ENCODE peak calls at places on chromosomes 7 and 10, in six cellular contexts. One of them, this sample, is unnamed.

GRCh38 chr10:95864906-95865813 is 42.6 kb upstream of the CC2D2B start:
- DNase-seq in ELR: peak
- DNase-seq in T-helper 1 cell: no peak
- DNase-seq in endodermal cell: peak
- DNase-seq in stimulated activated naive CD8-positive, alpha-beta T cell treated with anti-CD3 and anti-CD28 coated beads, Interleukin-15, amount 100 ng/mL, for 72 hours: peak
- DNase-seq in right cardiac atrium: no peak
- DNase-seq in this sample: peak

GRCh38 chr10:95394161-95394880 is 103.5 kb upstream of the PDLIM1 start:
- DNase-seq in ELR: peak
- DNase-seq in stimulated activated naive CD8-positive, alpha-beta T cell treated with anti-CD3 and anti-CD28 coated beads, Interleukin-15, amount 100 ng/mL, for 72 hours: peak
- DNase-seq in T-helper 1 cell: no peak
- DNase-seq in endodermal cell: no peak
- DNase-seq in right cardiac atrium: no peak
- DNase-seq in this sample: no peak

GRCh38 chr7:105185290-105186010 is 171.4 kb downstream of the KMT2E start:
- DNase-seq in right cardiac atrium: no peak
- DNase-seq in endodermal cell: no peak
- DNase-seq in ELR: no peak
- DNase-seq in T-helper 1 cell: no peak
- DNase-seq in stimulated activated naive CD8-positive, alpha-beta T cell treated with anti-CD3 and anti-CD28 coated beads, Interleukin-15, amount 100 ng/mL, for 72 hours: no peak
- DNase-seq in this sample: no peak

GRCh38 chr7:27235387-27236052 is 7.1 kb upstream of the EVX1 start:
- DNase-seq in ELR: peak
- DNase-seq in stimulated activated naive CD8-positive, alpha-beta T cell treated with anti-CD3 and anti-CD28 coated beads, Interleukin-15, amount 100 ng/mL, for 72 hours: no peak
- DNase-seq in T-helper 1 cell: no peak
- DNase-seq in right cardiac atrium: peak
- DNase-seq in endodermal cell: peak
- DNase-seq in this sample: no peak

GRCh38 chr7:124752310-124752709 is 13.3 kb downstream of the GPR37 start:
- DNase-seq in endodermal cell: no peak
- DNase-seq in T-helper 1 cell: no peak
- DNase-seq in right cardiac atrium: no peak
- DNase-seq in stimulated activated naive CD8-positive, alpha-beta T cell treated with anti-CD3 and anti-CD28 coated beads, Interleukin-15, amount 100 ng/mL, for 72 hours: no peak
- DNase-seq in ELR: no peak
- DNase-seq in this sample: no peak

GRCh38 chr10:125141860-125142484 is 18.4 kb downstream of the CTBP2 start:
- DNase-seq in endodermal cell: no peak
- DNase-seq in ELR: no peak
- DNase-seq in stimulated activated naive CD8-positive, alpha-beta T cell treated with anti-CD3 and anti-CD28 coated beads, Interleukin-15, amount 100 ng/mL, for 72 hours: no peak
- DNase-seq in right cardiac atrium: peak
- DNase-seq in T-helper 1 cell: no peak
- DNase-seq in this sample: no peak

GRCh38 chr7:130490888-130491771 is 755 bp upstream of the MEST start:
- DNase-seq in T-helper 1 cell: no peak
- DNase-seq in ELR: peak
- DNase-seq in stimulated activated naive CD8-positive, alpha-beta T cell treated with anti-CD3 and anti-CD28 coated beads, Interleukin-15, amount 100 ng/mL, for 72 hours: peak
- DNase-seq in right cardiac atrium: peak
- DNase-seq in endodermal cell: peak
- DNase-seq in this sample: peak

GRCh38 chr7:88111136-88111748 is 108.6 kb downstream of the SRI start:
- DNase-seq in stimulated activated naive CD8-positive, alpha-beta T cell treated with anti-CD3 and anti-CD28 coated beads, Interleukin-15, amount 100 ng/mL, for 72 hours: no peak
- DNase-seq in endodermal cell: no peak
- DNase-seq in right cardiac atrium: no peak
- DNase-seq in ELR: peak
- DNase-seq in T-helper 1 cell: no peak
- DNase-seq in this sample: no peak

GRCh38 chr7:51316666-51317581 is at the start of gene COBL:
- DNase-seq in ELR: no peak
- DNase-seq in right cardiac atrium: peak
- DNase-seq in T-helper 1 cell: no peak
- DNase-seq in endodermal cell: peak
- DNase-seq in stimulated activated naive CD8-positive, alpha-beta T cell treated with anti-CD3 and anti-CD28 coated beads, Interleukin-15, amount 100 ng/mL, for 72 hours: no peak
- DNase-seq in this sample: no peak

GRCh38 chr10:43257210-43258031 is 9.4 kb downstream of the RASGEF1A start:
- DNase-seq in ELR: no peak
- DNase-seq in stimulated activated naive CD8-positive, alpha-beta T cell treated with anti-CD3 and anti-CD28 coated beads, Interleukin-15, amount 100 ng/mL, for 72 hours: no peak
- DNase-seq in endodermal cell: no peak
- DNase-seq in right cardiac atrium: peak
- DNase-seq in T-helper 1 cell: no peak
- DNase-seq in this sample: no peak

GRCh38 chr7:64516451-64516850 is 46.4 kb downstream of the ZNF680 start:
- DNase-seq in T-helper 1 cell: no peak
- DNase-seq in endodermal cell: no peak
- DNase-seq in right cardiac atrium: no peak
- DNase-seq in stimulated activated naive CD8-positive, alpha-beta T cell treated with anti-CD3 and anti-CD28 coated beads, Interleukin-15, amount 100 ng/mL, for 72 hours: no peak
- DNase-seq in ELR: no peak
- DNase-seq in this sample: no peak

GRCh38 chr7:24464846-24465245 is 108.4 kb upstream of the PALS2 start:
- DNase-seq in ELR: no peak
- DNase-seq in right cardiac atrium: no peak
- DNase-seq in T-helper 1 cell: no peak
- DNase-seq in stimulated activated naive CD8-positive, alpha-beta T cell treated with anti-CD3 and anti-CD28 coated beads, Interleukin-15, amount 100 ng/mL, for 72 hours: no peak
- DNase-seq in endodermal cell: no peak
- DNase-seq in this sample: no peak

GRCh38 chr7:25659841-25660240 is 431.6 kb upstream of the NPVF start:
- DNase-seq in right cardiac atrium: no peak
- DNase-seq in stimulated activated naive CD8-positive, alpha-beta T cell treated with anti-CD3 and anti-CD28 coated beads, Interleukin-15, amount 100 ng/mL, for 72 hours: no peak
- DNase-seq in endodermal cell: no peak
- DNase-seq in T-helper 1 cell: no peak
- DNase-seq in ELR: no peak
- DNase-seq in this sample: no peak

GRCh38 chr10:30046476-30046875 is 12.9 kb downstream of the JCAD start:
- DNase-seq in ELR: no peak
- DNase-seq in T-helper 1 cell: no peak
- DNase-seq in right cardiac atrium: no peak
- DNase-seq in stimulated activated naive CD8-positive, alpha-beta T cell treated with anti-CD3 and anti-CD28 coated beads, Interleukin-15, amount 100 ng/mL, for 72 hours: no peak
- DNase-seq in endodermal cell: no peak
- DNase-seq in this sample: no peak

GRCh38 chr10:64416011-64416410 is 894.8 kb downstream of the REEP3 start:
- DNase-seq in right cardiac atrium: no peak
- DNase-seq in stimulated activated naive CD8-positive, alpha-beta T cell treated with anti-CD3 and anti-CD28 coated beads, Interleukin-15, amount 100 ng/mL, for 72 hours: no peak
- DNase-seq in ELR: no peak
- DNase-seq in endodermal cell: no peak
- DNase-seq in T-helper 1 cell: no peak
- DNase-seq in this sample: no peak

GRCh38 chr7:71221049-71221448 is 89.1 kb downstream of the GALNT17 start:
- DNase-seq in ELR: no peak
- DNase-seq in stimulated activated naive CD8-positive, alpha-beta T cell treated with anti-CD3 and anti-CD28 coated beads, Interleukin-15, amount 100 ng/mL, for 72 hours: no peak
- DNase-seq in endodermal cell: peak
- DNase-seq in T-helper 1 cell: no peak
- DNase-seq in right cardiac atrium: no peak
- DNase-seq in this sample: no peak

GRCh38 chr10:31832261-31832660 is 96.4 kb downstream of the ARHGAP12 start:
- DNase-seq in T-helper 1 cell: no peak
- DNase-seq in ELR: no peak
- DNase-seq in right cardiac atrium: no peak
- DNase-seq in stimulated activated naive CD8-positive, alpha-beta T cell treated with anti-CD3 and anti-CD28 coated beads, Interleukin-15, amount 100 ng/mL, for 72 hours: no peak
- DNase-seq in endodermal cell: no peak
- DNase-seq in this sample: no peak

GRCh38 chr7:9937944-9938631 is 1035.6 kb upstream of the PHF14 start:
- DNase-seq in right cardiac atrium: no peak
- DNase-seq in T-helper 1 cell: no peak
- DNase-seq in ELR: no peak
- DNase-seq in endodermal cell: no peak
- DNase-seq in stimulated activated naive CD8-positive, alpha-beta T cell treated with anti-CD3 and anti-CD28 coated beads, Interleukin-15, amount 100 ng/mL, for 72 hours: no peak
- DNase-seq in this sample: no peak

This sample was measured in hypothalamus.